ENCODE peak calls at places on chromosome 1, in nine cellular contexts. T is colonic mucosa, Y is PC-3, S is esophagus squamous epithelium, J is mammary epithelial cell, E is stomach, A is GM10248, N is epithelial cell of esophagus, R is AG04449. W is an unnamed sample.

GRCh38 chr1:8078176-8078671 is 52.1 kb upstream of the ERRFI1 start:
- DNase-seq in R (no peak), A (no peak), J (peak; percentile 95), Y (peak; percentile 86), N (peak; percentile 87), E (no peak), S (no peak), T (no peak), W (no peak)

GRCh38 chr1:119147626-119148180 is 7.2 kb upstream of the WARS2 start:
- DNase-seq in S (no peak), R (peak; percentile 17), Y (no peak), J (no peak), E (no peak), T (no peak), N (no peak), A (no peak), W (no peak)

GRCh38 chr1:221174598-221174997 is 295.4 kb downstream of the HLX start:
- DNase-seq in N (no peak), R (no peak), T (no peak), S (no peak), A (no peak), E (no peak), Y (no peak), J (no peak), W (no peak)

GRCh38 chr1:61436016-61436415 is 288.9 kb downstream of the TM2D1 start:
- DNase-seq in J (no peak), E (no peak), Y (peak; percentile 16), N (no peak), R (no peak), A (no peak), T (no peak), S (no peak), W (no peak)

GRCh38 chr1:24486296-24487065 is 16.2 kb upstream of the RCAN3 start:
- DNase-seq in R (no peak), A (no peak), Y (no peak), N (no peak), T (no peak), S (no peak), E (no peak), J (no peak), W (no peak)

GRCh38 chr1:107974090-107974489 is 9.1 kb upstream of the VAV3 start:
- DNase-seq in E (no peak), S (no peak), T (no peak), A (no peak), J (no peak), R (no peak), Y (no peak), N (no peak), W (no peak)

GRCh38 chr1:31299365-31299764 is 2.5 kb downstream of the ZCCHC17 start:
- DNase-seq in T (no peak), A (no peak), J (peak; percentile 20), E (no peak), N (peak; percentile 39), S (no peak), Y (peak; percentile 66), R (no peak), W (no peak)

GRCh38 chr1:187744665-187745064 is 915.9 kb downstream of the PLA2G4A start:
- DNase-seq in R (no peak), E (no peak), A (peak; percentile 20), T (no peak), J (no peak), S (no peak), Y (no peak), N (no peak), W (no peak)

GRCh38 chr1:86205741-86206140 is 49.2 kb upstream of the COL24A1 start:
- DNase-seq in N (no peak), J (no peak), S (no peak), T (no peak), E (no peak), A (no peak), R (no peak), Y (no peak), W (no peak)

GRCh38 chr1:53264048-53264447 is 25.7 kb upstream of the MAGOH start:
- DNase-seq in E (no peak), R (no peak), T (no peak), S (no peak), Y (no peak), J (no peak), N (no peak), A (no peak), W (no peak)

GRCh38 chr1:68111804-68112436 is 61.5 kb upstream of the DIRAS3 start:
- DNase-seq in J (peak; percentile 63), T (peak; percentile 58), N (peak; percentile 69), S (no peak), R (no peak), E (peak; percentile 58), A (no peak), Y (peak; percentile 79), W (no peak)

GRCh38 chr1:186617860-186618780 is 62.1 kb downstream of the PTGS2 start:
- DNase-seq in E (peak; percentile 30), T (peak; percentile 58), S (no peak), R (no peak), Y (peak; percentile 61), J (peak; percentile 79), A (peak; percentile 77), N (peak; percentile 71), W (no peak)

GRCh38 chr1:21815724-21816311 is 3.8 kb downstream of the LDLRAD2 start:
- DNase-seq in A (no peak), J (no peak), Y (no peak), N (no peak), T (no peak), S (no peak), E (no peak), R (no peak), W (no peak)

GRCh38 chr1:34460193-34460592 is 283.5 kb downstream of the C1orf94 start:
- DNase-seq in T (peak; percentile 60), Y (peak; percentile 61), R (no peak), E (peak; percentile 33), N (peak; percentile 15), A (peak; percentile 67), S (no peak), J (no peak), W (no peak)
- TF ChIP-seq CTCF in T (peak; percentile 54), Y (peak; percentile 70), R (peak; percentile 57), E (peak; percentile 30), N (peak; percentile 22), A (peak; percentile 66), S (peak; percentile 66), J (peak; percentile 50), W (peak; percentile 60)

GRCh38 chr1:156836892-156837291 is 20.2 kb upstream of the SH2D2A start:
- DNase-seq in T (no peak), A (no peak), J (no peak), R (no peak), Y (no peak), N (no peak), S (no peak), E (no peak), W (no peak)

GRCh38 chr1:156836041-156836654 is 19.5 kb upstream of the SH2D2A start:
- DNase-seq in S (no peak), A (peak; percentile 74), N (no peak), T (no peak), J (no peak), E (no peak), Y (no peak), R (no peak), W (no peak)

GRCh38 chr1:156832434-156832833 is 15.8 kb upstream of the SH2D2A start:
- DNase-seq in N (no peak), J (no peak), R (no peak), S (no peak), E (no peak), A (no peak), Y (no peak), T (no peak), W (no peak)

GRCh38 chr1:156834322-156834721 is 17.7 kb upstream of the SH2D2A start:
- DNase-seq in J (no peak), A (no peak), T (no peak), R (no peak), N (no peak), S (no peak), E (no peak), Y (no peak), W (no peak)

DNA sequence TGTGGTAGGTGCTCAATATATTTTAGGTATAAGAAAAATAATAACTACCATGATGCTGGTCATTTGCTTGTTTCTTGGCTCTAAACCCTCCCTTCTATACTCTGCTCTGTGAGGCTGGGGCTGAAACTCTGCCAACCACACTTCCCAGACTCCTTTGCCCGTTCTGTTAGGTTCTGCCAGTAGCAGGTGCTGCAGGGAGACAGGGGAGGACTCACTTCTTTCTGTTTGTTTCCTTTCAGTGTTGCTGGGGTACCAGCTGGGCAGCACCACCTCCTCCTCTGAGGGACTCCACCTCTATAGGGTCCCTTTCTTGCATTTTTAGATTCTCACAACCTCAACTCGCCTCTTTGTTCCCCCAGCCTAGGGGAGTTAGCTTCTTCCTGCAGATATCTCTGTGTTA is 16.9 kb upstream of the SH2D2A start:
- DNase-seq in R (no peak), Y (no peak), J (no peak), A (no peak), N (no peak), E (no peak), T (no peak), S (no peak), W (no peak)
- TF ChIP-seq CTCF in R (no peak), Y (no peak), J (no peak), A (no peak), N (no peak), E (no peak), T (no peak), S (no peak), W (no peak)

DNA sequence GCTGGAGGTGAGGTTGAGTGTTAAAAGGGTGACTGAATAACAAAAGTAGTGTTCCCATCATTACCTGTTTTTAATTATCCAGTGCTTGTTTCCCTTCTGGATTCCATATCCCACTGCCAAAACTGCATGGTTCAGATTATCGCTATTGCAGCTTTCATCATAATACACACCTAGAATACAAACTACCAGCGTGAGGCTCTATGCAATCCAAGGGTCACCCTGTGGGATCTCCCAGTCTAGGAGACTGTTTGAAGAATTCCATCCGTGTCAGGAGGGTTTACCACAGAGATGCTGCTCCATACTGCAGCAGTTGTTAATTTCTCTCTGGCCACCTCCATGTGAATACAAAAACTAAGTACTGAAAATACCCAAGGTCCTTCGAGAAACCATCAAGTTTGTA is 9.0 kb downstream of the CTSK start:
- DNase-seq in R (no peak), S (no peak), Y (no peak), T (no peak), N (no peak), E (no peak), A (no peak), J (no peak), W (no peak)
- TF ChIP-seq CTCF in R (no peak), S (no peak), Y (no peak), T (no peak), N (no peak), E (no peak), A (no peak), J (no peak), W (no peak)

DNA sequence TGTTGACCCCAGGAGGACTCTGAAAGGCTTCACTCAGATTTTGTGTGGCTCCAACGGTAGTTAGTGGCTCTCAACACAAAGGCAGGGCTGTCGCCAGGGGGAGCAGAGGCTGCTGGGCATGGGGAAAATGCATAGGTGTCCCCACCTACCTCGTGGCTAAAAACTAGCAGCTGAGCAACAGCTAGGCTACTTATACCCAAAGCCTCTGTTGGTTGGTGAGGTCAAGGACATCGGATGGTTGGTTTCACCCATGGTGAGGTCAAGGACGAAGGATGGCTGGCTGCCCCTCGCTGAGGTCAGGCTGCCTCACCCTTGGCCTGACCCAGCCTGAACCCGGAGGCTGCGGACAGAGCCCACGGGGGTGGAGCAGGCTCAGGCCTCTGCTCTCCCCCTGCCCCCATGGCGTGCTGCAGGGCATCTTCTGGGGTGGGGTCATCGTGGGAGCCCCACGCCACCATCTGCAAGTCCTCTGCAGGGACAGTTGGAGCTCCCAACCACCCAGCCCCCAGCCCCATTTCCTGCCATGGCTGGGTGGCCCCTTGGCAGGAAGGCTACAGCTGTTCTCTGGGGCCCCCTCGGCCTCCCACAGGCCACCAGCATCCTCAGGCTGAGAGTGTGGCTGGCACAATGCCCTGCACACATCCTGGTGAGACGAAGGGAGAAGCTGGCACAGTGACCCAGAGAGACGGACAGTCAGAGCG is 8.5 kb upstream of the GNB1 start:
- DNase-seq in J (no peak), Y (peak; percentile 34), A (peak; percentile 50), N (no peak), R (no peak), E (no peak), S (no peak), T (no peak), W (no peak)
- TF ChIP-seq CTCF in J (peak; percentile 19), Y (peak; percentile 44), A (peak; percentile 39), N (peak; percentile 13), R (peak; percentile 5), E (no peak), S (no peak), T (no peak), W (no peak)

W was measured in natural killer cell.